ENCODE peak calls at places on chromosome 13, in ten cellular contexts. I, S, O, B, K, J, Q, U, Z and W are unnamed samples.

GRCh38 chr13:36806102-36806501 is 12.9 kb upstream of the RFXAP start:
- DNase-seq in I (no peak), S (no peak), O (no peak), B (no peak), K (no peak), J (no peak), Q (peak), U (no peak), Z (no peak), W (no peak)

GRCh38 chr13:111337206-111337605 is 16.8 kb downstream of the TEX29 start:
- DNase-seq in I (peak), S (no peak), O (peak), B (no peak), K (no peak), J (peak), Q (no peak), U (no peak), Z (no peak), W (peak)

GRCh38 chr13:27744861-27745260 is 47.4 kb upstream of the GSX1 start:
- DNase-seq in I (no peak), S (peak), O (no peak), B (no peak), K (no peak), J (no peak), Q (no peak), U (no peak), Z (no peak), W (no peak)

GRCh38 chr13:80341098-80341701 is at the start of gene SPRY2:
- DNase-seq in I (peak), S (peak), O (peak), B (no peak), K (peak), J (peak), Q (no peak), U (peak), Z (peak), W (peak)

GRCh38 chr13:98504371-98504963 is 72.4 kb downstream of the STK24 start:
- DNase-seq in I (no peak), S (no peak), O (no peak), B (no peak), K (no peak), J (no peak), Q (no peak), U (no peak), Z (no peak), W (no peak)

GRCh38 chr13:98543380-98544104 is 33.4 kb downstream of the STK24 start:
- DNase-seq in I (no peak), S (no peak), O (no peak), B (no peak), K (no peak), J (no peak), Q (no peak), U (no peak), Z (no peak), W (no peak)

GRCh38 chr13:36807616-36808015 is 11.4 kb upstream of the RFXAP start:
- DNase-seq in I (no peak), S (no peak), O (no peak), B (no peak), K (no peak), J (no peak), Q (no peak), U (no peak), Z (no peak), W (no peak)

GRCh38 chr13:98260357-98261164 is 83.5 kb upstream of the RNF113B start:
- DNase-seq in I (peak), S (no peak), O (no peak), B (no peak), K (no peak), J (no peak), Q (no peak), U (no peak), Z (no peak), W (no peak)

GRCh38 chr13:98252931-98253470 is 75.9 kb upstream of the RNF113B start:
- DNase-seq in I (peak), S (no peak), O (peak), B (no peak), K (no peak), J (peak), Q (no peak), U (no peak), Z (no peak), W (peak)

GRCh38 chr13:78820541-78820940 is 161.6 kb upstream of the OBI1 start:
- DNase-seq in I (no peak), S (no peak), O (no peak), B (no peak), K (no peak), J (no peak), Q (no peak), U (no peak), Z (no peak), W (no peak)

GRCh38 chr13:45464141-45464686 is 525 bp upstream of the COG3 start:
- DNase-seq in I (no peak), S (no peak), O (no peak), B (no peak), K (no peak), J (no peak), Q (no peak), U (no peak), Z (no peak), W (no peak)

GRCh38 chr13:105920375-105920774 is 615.1 kb downstream of the EFNB2 start:
- DNase-seq in I (peak), S (no peak), O (peak), B (no peak), K (no peak), J (peak), Q (no peak), U (no peak), Z (no peak), W (peak)

GRCh38 chr13:110869805-110870706 is 44.8 kb downstream of the ANKRD10 start:
- DNase-seq in I (peak), S (no peak), O (peak), B (no peak), K (no peak), J (peak), Q (no peak), U (no peak), Z (peak), W (peak)

GRCh38 chr13:36763322-36763721 is 55.7 kb upstream of the RFXAP start:
- DNase-seq in I (no peak), S (no peak), O (no peak), B (no peak), K (no peak), J (no peak), Q (no peak), U (no peak), Z (no peak), W (no peak)

GRCh38 chr13:95002968-95003813 is 290.8 kb upstream of the SOX21 start:
- DNase-seq in I (no peak), S (no peak), O (no peak), B (no peak), K (peak), J (no peak), Q (no peak), U (no peak), Z (no peak), W (no peak)

GRCh38 chr13:49219647-49220034 is 497 bp upstream of the MLNR start:
- DNase-seq in I (no peak), S (no peak), O (no peak), B (no peak), K (no peak), J (no peak), Q (no peak), U (no peak), Z (no peak), W (no peak)

GRCh38 chr13:59392328-59392727 is 771.4 kb downstream of the DIAPH3 start:
- DNase-seq in I (no peak), S (no peak), O (no peak), B (no peak), K (no peak), J (no peak), Q (no peak), U (no peak), Z (no peak), W (no peak)

GRCh38 chr13:98664047-98664446 is 87.1 kb upstream of the STK24 start:
- DNase-seq in I (peak), S (no peak), O (peak), B (peak), K (no peak), J (peak), Q (no peak), U (no peak), Z (no peak), W (peak)

GRCh38 chr13:47258384-47258783 is 361.5 kb upstream of the HTR2A start:
- DNase-seq in I (peak), S (no peak), O (no peak), B (no peak), K (no peak), J (no peak), Q (no peak), U (no peak), Z (no peak), W (no peak)

GRCh38 chr13:67619346-67619745 is 389.2 kb upstream of the PCDH9 start:
- DNase-seq in I (no peak), S (no peak), O (no peak), B (no peak), K (no peak), J (peak), Q (no peak), U (no peak), Z (no peak), W (no peak)

GRCh38 chr13:20492641-20493040 is 33.0 kb downstream of the CRYL1 start:
- DNase-seq in I (no peak), S (peak), O (peak), B (peak), K (peak), J (peak), Q (peak), U (no peak), Z (no peak), W (no peak)

GRCh38 chr13:39406688-39407087 is 196.3 kb downstream of the LHFPL6 start:
- DNase-seq in I (no peak), S (no peak), O (no peak), B (no peak), K (no peak), J (no peak), Q (peak), U (no peak), Z (no peak), W (no peak)

GRCh38 chr13:106570354-106570822 is 2.5 kb upstream of the ARGLU1 start:
- DNase-seq in I (peak), S (peak), O (peak), B (peak), K (no peak), J (peak), Q (peak), U (no peak), Z (peak), W (no peak)

GRCh38 chr13:43786766-43787517 is at the start of gene ENOX1:
- DNase-seq in I (peak), S (peak), O (peak), B (peak), K (peak), J (peak), Q (peak), U (no peak), Z (peak), W (no peak)

GRCh38 chr13:82688400-82688999 is 1193.8 kb downstream of the SLITRK1 start:
- DNase-seq in I (no peak), S (no peak), O (no peak), B (no peak), K (peak), J (peak), Q (peak), U (no peak), Z (no peak), W (no peak)

GRCh38 chr13:32228330-32229041 is 86.7 kb downstream of the ZAR1L start:
- DNase-seq in I (peak), S (no peak), O (peak), B (no peak), K (peak), J (peak), Q (no peak), U (no peak), Z (no peak), W (peak)

GRCh38 chr13:19586904-19587634 is 25.7 kb upstream of the TPTE2 start:
- DNase-seq in I (peak), S (no peak), O (peak), B (peak), K (no peak), J (peak), Q (peak), U (no peak), Z (no peak), W (no peak)

GRCh38 chr13:34869737-34870136 is 72.3 kb upstream of the NBEA start:
- DNase-seq in I (no peak), S (no peak), O (no peak), B (no peak), K (peak), J (no peak), Q (no peak), U (no peak), Z (no peak), W (no peak)

GRCh38 chr13:54733639-54734038 is 1705.0 kb downstream of the OLFM4 start:
- DNase-seq in I (no peak), S (no peak), O (no peak), B (no peak), K (no peak), J (no peak), Q (peak), U (no peak), Z (no peak), W (no peak)

GRCh38 chr13:26697069-26697955 is 63.3 kb downstream of the GPR12 start:
- DNase-seq in I (no peak), S (no peak), O (no peak), B (no peak), K (no peak), J (no peak), Q (no peak), U (no peak), Z (no peak), W (no peak)

GRCh38 chr13:109331898-109332297 is 454.5 kb downstream of the IRS2 start:
- DNase-seq in I (peak), S (no peak), O (peak), B (no peak), K (peak), J (peak), Q (no peak), U (no peak), Z (no peak), W (no peak)

GRCh38 chr13:27980280-27980998 is 8.1 kb downstream of the URAD start:
- DNase-seq in I (no peak), S (no peak), O (no peak), B (no peak), K (no peak), J (no peak), Q (no peak), U (no peak), Z (no peak), W (no peak)

GRCh38 chr13:99380921-99381645 is 73.9 kb upstream of the GPR183 start:
- DNase-seq in I (no peak), S (no peak), O (no peak), B (peak), K (no peak), J (peak), Q (no peak), U (no peak), Z (no peak), W (no peak)

GRCh38 chr13:97256343-97256783 is 34.2 kb downstream of the MBNL2 start:
- DNase-seq in I (peak), S (no peak), O (peak), B (no peak), K (no peak), J (peak), Q (no peak), U (no peak), Z (peak), W (peak)